ENCODE peak calls at places on chromosomes 4 and X, in eight cellular contexts. One of them, this sample, is unnamed.

GRCh38 chrX:53483838-53484420 is 49.8 kb upstream of the HSD17B10 start:
- DNase-seq in GM12865: no peak
- DNase-seq in GM23248: peak; percentile 76
- DNase-seq in breast epithelium: no peak
- DNase-seq in erythroblast: no peak
- DNase-seq in activated CD4-positive, alpha-beta T cell treated with anti-CD3 and anti-CD28 coated beads for 24 hours: no peak
- DNase-seq in stimulated activated effector memory CD8-positive, alpha-beta T cell treated with anti-CD3 and anti-CD28 coated beads, Interleukin-12 subunit alpha, Interleukin-12 subunit beta, amount 100 ng/mL, for 72 hours: no peak
- DNase-seq in GM03348: peak; percentile 45
- DNase-seq in this sample: no peak

GRCh38 chr4:170015285-170015684 is 10.9 kb downstream of the MFAP3L start:
- DNase-seq in erythroblast: no peak
- DNase-seq in activated CD4-positive, alpha-beta T cell treated with anti-CD3 and anti-CD28 coated beads for 24 hours: no peak
- DNase-seq in breast epithelium: no peak
- DNase-seq in GM03348: no peak
- DNase-seq in GM12865: no peak
- DNase-seq in GM23248: no peak
- DNase-seq in stimulated activated effector memory CD8-positive, alpha-beta T cell treated with anti-CD3 and anti-CD28 coated beads, Interleukin-12 subunit alpha, Interleukin-12 subunit beta, amount 100 ng/mL, for 72 hours: no peak
- DNase-seq in this sample: no peak

GRCh38 chrX:11724122-11725017 is 33.7 kb upstream of the MSL3 start:
- DNase-seq in GM03348: peak; percentile 46
- DNase-seq in stimulated activated effector memory CD8-positive, alpha-beta T cell treated with anti-CD3 and anti-CD28 coated beads, Interleukin-12 subunit alpha, Interleukin-12 subunit beta, amount 100 ng/mL, for 72 hours: no peak
- DNase-seq in erythroblast: peak; percentile 6
- DNase-seq in activated CD4-positive, alpha-beta T cell treated with anti-CD3 and anti-CD28 coated beads for 24 hours: no peak
- DNase-seq in GM23248: peak; percentile 44
- DNase-seq in GM12865: peak; percentile 53
- DNase-seq in breast epithelium: no peak
- DNase-seq in this sample: peak; percentile 57

GRCh38 chr4:87853108-87853507 is 20.3 kb downstream of the MEPE start:
- DNase-seq in stimulated activated effector memory CD8-positive, alpha-beta T cell treated with anti-CD3 and anti-CD28 coated beads, Interleukin-12 subunit alpha, Interleukin-12 subunit beta, amount 100 ng/mL, for 72 hours: no peak
- DNase-seq in erythroblast: peak; percentile 28
- DNase-seq in GM03348: peak; percentile 52
- DNase-seq in GM12865: peak; percentile 28
- DNase-seq in activated CD4-positive, alpha-beta T cell treated with anti-CD3 and anti-CD28 coated beads for 24 hours: no peak
- DNase-seq in breast epithelium: no peak
- DNase-seq in GM23248: peak; percentile 64
- DNase-seq in this sample: peak; percentile 57

GRCh38 chr4:2413821-2414610 is 4.4 kb downstream of the ZFYVE28 start:
- DNase-seq in GM03348: no peak
- DNase-seq in erythroblast: no peak
- DNase-seq in activated CD4-positive, alpha-beta T cell treated with anti-CD3 and anti-CD28 coated beads for 24 hours: no peak
- DNase-seq in stimulated activated effector memory CD8-positive, alpha-beta T cell treated with anti-CD3 and anti-CD28 coated beads, Interleukin-12 subunit alpha, Interleukin-12 subunit beta, amount 100 ng/mL, for 72 hours: peak; percentile 21
- DNase-seq in breast epithelium: no peak
- DNase-seq in GM12865: peak; percentile 51
- DNase-seq in GM23248: peak; percentile 22
- DNase-seq in this sample: no peak

GRCh38 chr4:11698033-11698432 is 269.3 kb upstream of the HS3ST1 start:
- DNase-seq in activated CD4-positive, alpha-beta T cell treated with anti-CD3 and anti-CD28 coated beads for 24 hours: no peak
- DNase-seq in erythroblast: no peak
- DNase-seq in stimulated activated effector memory CD8-positive, alpha-beta T cell treated with anti-CD3 and anti-CD28 coated beads, Interleukin-12 subunit alpha, Interleukin-12 subunit beta, amount 100 ng/mL, for 72 hours: no peak
- DNase-seq in GM23248: no peak
- DNase-seq in breast epithelium: no peak
- DNase-seq in GM12865: no peak
- DNase-seq in GM03348: no peak
- DNase-seq in this sample: no peak

GRCh38 chr4:142407569-142407968 is 438.5 kb downstream of the INPP4B start:
- DNase-seq in GM03348: no peak
- DNase-seq in erythroblast: no peak
- DNase-seq in GM23248: peak; percentile 59
- DNase-seq in activated CD4-positive, alpha-beta T cell treated with anti-CD3 and anti-CD28 coated beads for 24 hours: no peak
- DNase-seq in GM12865: no peak
- DNase-seq in stimulated activated effector memory CD8-positive, alpha-beta T cell treated with anti-CD3 and anti-CD28 coated beads, Interleukin-12 subunit alpha, Interleukin-12 subunit beta, amount 100 ng/mL, for 72 hours: no peak
- DNase-seq in breast epithelium: no peak
- DNase-seq in this sample: no peak

GRCh38 chrX:21741869-21742701 is 15.8 kb downstream of the SMPX start:
- DNase-seq in breast epithelium: no peak
- DNase-seq in stimulated activated effector memory CD8-positive, alpha-beta T cell treated with anti-CD3 and anti-CD28 coated beads, Interleukin-12 subunit alpha, Interleukin-12 subunit beta, amount 100 ng/mL, for 72 hours: no peak
- DNase-seq in GM12865: no peak
- DNase-seq in activated CD4-positive, alpha-beta T cell treated with anti-CD3 and anti-CD28 coated beads for 24 hours: no peak
- DNase-seq in GM03348: no peak
- DNase-seq in GM23248: no peak
- DNase-seq in erythroblast: no peak
- DNase-seq in this sample: no peak

GRCh38 chrX:44927398-44927797 is 54.4 kb downstream of the KDM6A start:
- DNase-seq in GM03348: no peak
- DNase-seq in GM23248: no peak
- DNase-seq in erythroblast: no peak
- DNase-seq in activated CD4-positive, alpha-beta T cell treated with anti-CD3 and anti-CD28 coated beads for 24 hours: no peak
- DNase-seq in breast epithelium: no peak
- DNase-seq in stimulated activated effector memory CD8-positive, alpha-beta T cell treated with anti-CD3 and anti-CD28 coated beads, Interleukin-12 subunit alpha, Interleukin-12 subunit beta, amount 100 ng/mL, for 72 hours: no peak
- DNase-seq in GM12865: no peak
- DNase-seq in this sample: no peak

GRCh38 chr4:7813674-7814073 is 126.0 kb downstream of the AFAP1 start:
- DNase-seq in GM12865: no peak
- DNase-seq in GM23248: peak; percentile 66
- DNase-seq in breast epithelium: no peak
- DNase-seq in GM03348: no peak
- DNase-seq in activated CD4-positive, alpha-beta T cell treated with anti-CD3 and anti-CD28 coated beads for 24 hours: no peak
- DNase-seq in stimulated activated effector memory CD8-positive, alpha-beta T cell treated with anti-CD3 and anti-CD28 coated beads, Interleukin-12 subunit alpha, Interleukin-12 subunit beta, amount 100 ng/mL, for 72 hours: no peak
- DNase-seq in erythroblast: no peak
- DNase-seq in this sample: no peak

GRCh38 chr4:161320377-161320776 is 843.4 kb downstream of the FSTL5 start:
- DNase-seq in erythroblast: peak; percentile 14
- DNase-seq in stimulated activated effector memory CD8-positive, alpha-beta T cell treated with anti-CD3 and anti-CD28 coated beads, Interleukin-12 subunit alpha, Interleukin-12 subunit beta, amount 100 ng/mL, for 72 hours: no peak
- DNase-seq in GM23248: peak; percentile 1
- DNase-seq in GM12865: peak; percentile 68
- DNase-seq in GM03348: no peak
- DNase-seq in breast epithelium: no peak
- DNase-seq in activated CD4-positive, alpha-beta T cell treated with anti-CD3 and anti-CD28 coated beads for 24 hours: no peak
- DNase-seq in this sample: peak; percentile 71

GRCh38 chr4:113474017-113474416 is 287.5 kb downstream of the CAMK2D start:
- DNase-seq in GM12865: no peak
- DNase-seq in GM23248: peak; percentile 97
- DNase-seq in activated CD4-positive, alpha-beta T cell treated with anti-CD3 and anti-CD28 coated beads for 24 hours: peak; percentile 18
- DNase-seq in breast epithelium: no peak
- DNase-seq in GM03348: peak; percentile 67
- DNase-seq in stimulated activated effector memory CD8-positive, alpha-beta T cell treated with anti-CD3 and anti-CD28 coated beads, Interleukin-12 subunit alpha, Interleukin-12 subunit beta, amount 100 ng/mL, for 72 hours: no peak
- DNase-seq in erythroblast: no peak
- DNase-seq in this sample: no peak

GRCh38 chr4:26964994-26965393 is 104.4 kb downstream of the STIM2 start:
- DNase-seq in breast epithelium: no peak
- DNase-seq in erythroblast: no peak
- DNase-seq in stimulated activated effector memory CD8-positive, alpha-beta T cell treated with anti-CD3 and anti-CD28 coated beads, Interleukin-12 subunit alpha, Interleukin-12 subunit beta, amount 100 ng/mL, for 72 hours: no peak
- DNase-seq in GM03348: no peak
- DNase-seq in GM23248: no peak
- DNase-seq in activated CD4-positive, alpha-beta T cell treated with anti-CD3 and anti-CD28 coated beads for 24 hours: no peak
- DNase-seq in GM12865: no peak
- DNase-seq in this sample: no peak

GRCh38 chr4:8192748-8193738 is 6.0 kb upstream of the SH3TC1 start:
- DNase-seq in activated CD4-positive, alpha-beta T cell treated with anti-CD3 and anti-CD28 coated beads for 24 hours: no peak
- DNase-seq in GM03348: peak; percentile 42
- DNase-seq in GM12865: peak; percentile 93
- DNase-seq in GM23248: peak; percentile 43
- DNase-seq in stimulated activated effector memory CD8-positive, alpha-beta T cell treated with anti-CD3 and anti-CD28 coated beads, Interleukin-12 subunit alpha, Interleukin-12 subunit beta, amount 100 ng/mL, for 72 hours: no peak
- DNase-seq in erythroblast: peak; percentile 10
- DNase-seq in breast epithelium: no peak
- DNase-seq in this sample: peak; percentile 94

GRCh38 chr4:130210871-130211270 is 1114.9 kb downstream of the C4orf33 start:
- DNase-seq in activated CD4-positive, alpha-beta T cell treated with anti-CD3 and anti-CD28 coated beads for 24 hours: no peak
- DNase-seq in erythroblast: no peak
- DNase-seq in GM03348: no peak
- DNase-seq in breast epithelium: no peak
- DNase-seq in GM23248: peak; percentile 21
- DNase-seq in GM12865: no peak
- DNase-seq in stimulated activated effector memory CD8-positive, alpha-beta T cell treated with anti-CD3 and anti-CD28 coated beads, Interleukin-12 subunit alpha, Interleukin-12 subunit beta, amount 100 ng/mL, for 72 hours: no peak
- DNase-seq in this sample: no peak

GRCh38 chr4:107835409-107835808 is 10.7 kb downstream of the SGMS2 start:
- DNase-seq in GM12865: no peak
- DNase-seq in GM03348: no peak
- DNase-seq in stimulated activated effector memory CD8-positive, alpha-beta T cell treated with anti-CD3 and anti-CD28 coated beads, Interleukin-12 subunit alpha, Interleukin-12 subunit beta, amount 100 ng/mL, for 72 hours: no peak
- DNase-seq in erythroblast: no peak
- DNase-seq in GM23248: peak; percentile 59
- DNase-seq in activated CD4-positive, alpha-beta T cell treated with anti-CD3 and anti-CD28 coated beads for 24 hours: no peak
- DNase-seq in breast epithelium: no peak
- DNase-seq in this sample: no peak

GRCh38 chrX:110146521-110146920 is 143.6 kb downstream of the TMEM164 start:
- DNase-seq in breast epithelium: no peak
- DNase-seq in GM03348: peak; percentile 67
- DNase-seq in GM12865: peak; percentile 45
- DNase-seq in activated CD4-positive, alpha-beta T cell treated with anti-CD3 and anti-CD28 coated beads for 24 hours: peak; percentile 36
- DNase-seq in erythroblast: peak; percentile 62
- DNase-seq in stimulated activated effector memory CD8-positive, alpha-beta T cell treated with anti-CD3 and anti-CD28 coated beads, Interleukin-12 subunit alpha, Interleukin-12 subunit beta, amount 100 ng/mL, for 72 hours: no peak
- DNase-seq in GM23248: peak; percentile 47
- DNase-seq in this sample: peak; percentile 66

GRCh38 chr4:26557164-26557563 is 26.7 kb upstream of the TBC1D19 start:
- DNase-seq in breast epithelium: no peak
- DNase-seq in GM12865: no peak
- DNase-seq in erythroblast: no peak
- DNase-seq in GM23248: peak; percentile 95
- DNase-seq in GM03348: peak; percentile 87
- DNase-seq in stimulated activated effector memory CD8-positive, alpha-beta T cell treated with anti-CD3 and anti-CD28 coated beads, Interleukin-12 subunit alpha, Interleukin-12 subunit beta, amount 100 ng/mL, for 72 hours: no peak
- DNase-seq in activated CD4-positive, alpha-beta T cell treated with anti-CD3 and anti-CD28 coated beads for 24 hours: no peak
- DNase-seq in this sample: no peak

GRCh38 chr4:77652237-77652897 is 46.7 kb downstream of the CXCL13 start:
- DNase-seq in stimulated activated effector memory CD8-positive, alpha-beta T cell treated with anti-CD3 and anti-CD28 coated beads, Interleukin-12 subunit alpha, Interleukin-12 subunit beta, amount 100 ng/mL, for 72 hours: no peak
- DNase-seq in activated CD4-positive, alpha-beta T cell treated with anti-CD3 and anti-CD28 coated beads for 24 hours: no peak
- DNase-seq in breast epithelium: no peak
- DNase-seq in erythroblast: no peak
- DNase-seq in GM23248: no peak
- DNase-seq in GM12865: no peak
- DNase-seq in GM03348: no peak
- DNase-seq in this sample: peak; percentile 7

GRCh38 chr4:186644316-186644638 is 79.4 kb downstream of the FAT1 start:
- DNase-seq in breast epithelium: no peak
- DNase-seq in activated CD4-positive, alpha-beta T cell treated with anti-CD3 and anti-CD28 coated beads for 24 hours: no peak
- DNase-seq in erythroblast: no peak
- DNase-seq in GM12865: no peak
- DNase-seq in GM03348: no peak
- DNase-seq in GM23248: no peak
- DNase-seq in stimulated activated effector memory CD8-positive, alpha-beta T cell treated with anti-CD3 and anti-CD28 coated beads, Interleukin-12 subunit alpha, Interleukin-12 subunit beta, amount 100 ng/mL, for 72 hours: no peak
- DNase-seq in this sample: no peak

GRCh38 chr4:29052266-29052665 is 1667.9 kb upstream of the PCDH7 start:
- DNase-seq in GM23248: no peak
- DNase-seq in GM03348: no peak
- DNase-seq in erythroblast: no peak
- DNase-seq in GM12865: no peak
- DNase-seq in breast epithelium: no peak
- DNase-seq in stimulated activated effector memory CD8-positive, alpha-beta T cell treated with anti-CD3 and anti-CD28 coated beads, Interleukin-12 subunit alpha, Interleukin-12 subunit beta, amount 100 ng/mL, for 72 hours: no peak
- DNase-seq in activated CD4-positive, alpha-beta T cell treated with anti-CD3 and anti-CD28 coated beads for 24 hours: no peak
- DNase-seq in this sample: no peak

GRCh38 chrX:100376581-100376980 is 33.5 kb downstream of the PCDH19 start:
- DNase-seq in GM23248: peak; percentile 86
- DNase-seq in activated CD4-positive, alpha-beta T cell treated with anti-CD3 and anti-CD28 coated beads for 24 hours: no peak
- DNase-seq in GM03348: peak; percentile 1
- DNase-seq in erythroblast: no peak
- DNase-seq in stimulated activated effector memory CD8-positive, alpha-beta T cell treated with anti-CD3 and anti-CD28 coated beads, Interleukin-12 subunit alpha, Interleukin-12 subunit beta, amount 100 ng/mL, for 72 hours: no peak
- DNase-seq in breast epithelium: no peak
- DNase-seq in GM12865: no peak
- DNase-seq in this sample: no peak

GRCh38 chr4:165563851-165564250 is 185.0 kb downstream of the CPE start:
- DNase-seq in GM03348: no peak
- DNase-seq in activated CD4-positive, alpha-beta T cell treated with anti-CD3 and anti-CD28 coated beads for 24 hours: no peak
- DNase-seq in GM12865: no peak
- DNase-seq in erythroblast: no peak
- DNase-seq in stimulated activated effector memory CD8-positive, alpha-beta T cell treated with anti-CD3 and anti-CD28 coated beads, Interleukin-12 subunit alpha, Interleukin-12 subunit beta, amount 100 ng/mL, for 72 hours: no peak
- DNase-seq in breast epithelium: no peak
- DNase-seq in GM23248: no peak
- DNase-seq in this sample: no peak

GRCh38 chrX:88613338-88613737 is 133.7 kb upstream of the CPXCR1 start:
- DNase-seq in activated CD4-positive, alpha-beta T cell treated with anti-CD3 and anti-CD28 coated beads for 24 hours: no peak
- DNase-seq in GM03348: peak; percentile 1
- DNase-seq in GM23248: peak; percentile 5
- DNase-seq in stimulated activated effector memory CD8-positive, alpha-beta T cell treated with anti-CD3 and anti-CD28 coated beads, Interleukin-12 subunit alpha, Interleukin-12 subunit beta, amount 100 ng/mL, for 72 hours: no peak
- DNase-seq in breast epithelium: no peak
- DNase-seq in erythroblast: no peak
- DNase-seq in GM12865: no peak
- DNase-seq in this sample: peak; percentile 3

GRCh38 chr4:176469546-176469945 is 149.8 kb downstream of the SPCS3 start:
- DNase-seq in stimulated activated effector memory CD8-positive, alpha-beta T cell treated with anti-CD3 and anti-CD28 coated beads, Interleukin-12 subunit alpha, Interleukin-12 subunit beta, amount 100 ng/mL, for 72 hours: no peak
- DNase-seq in GM03348: no peak
- DNase-seq in GM23248: no peak
- DNase-seq in activated CD4-positive, alpha-beta T cell treated with anti-CD3 and anti-CD28 coated beads for 24 hours: no peak
- DNase-seq in erythroblast: no peak
- DNase-seq in breast epithelium: no peak
- DNase-seq in GM12865: no peak
- DNase-seq in this sample: no peak

GRCh38 chr4:88075336-88075735 is 67.9 kb downstream of the PKD2 start:
- DNase-seq in breast epithelium: no peak
- DNase-seq in GM23248: no peak
- DNase-seq in stimulated activated effector memory CD8-positive, alpha-beta T cell treated with anti-CD3 and anti-CD28 coated beads, Interleukin-12 subunit alpha, Interleukin-12 subunit beta, amount 100 ng/mL, for 72 hours: no peak
- DNase-seq in erythroblast: no peak
- DNase-seq in GM03348: no peak
- DNase-seq in activated CD4-positive, alpha-beta T cell treated with anti-CD3 and anti-CD28 coated beads for 24 hours: no peak
- DNase-seq in GM12865: no peak
- DNase-seq in this sample: no peak

GRCh38 chr4:109473824-109474223 is 40.2 kb downstream of the SEC24B start:
- DNase-seq in GM12865: no peak
- DNase-seq in breast epithelium: no peak
- DNase-seq in stimulated activated effector memory CD8-positive, alpha-beta T cell treated with anti-CD3 and anti-CD28 coated beads, Interleukin-12 subunit alpha, Interleukin-12 subunit beta, amount 100 ng/mL, for 72 hours: no peak
- DNase-seq in GM23248: no peak
- DNase-seq in activated CD4-positive, alpha-beta T cell treated with anti-CD3 and anti-CD28 coated beads for 24 hours: no peak
- DNase-seq in erythroblast: no peak
- DNase-seq in GM03348: no peak
- DNase-seq in this sample: no peak

GRCh38 chr4:20017439-20017838 is 234.3 kb upstream of the SLIT2 start:
- DNase-seq in breast epithelium: no peak
- DNase-seq in GM23248: peak; percentile 53
- DNase-seq in GM12865: no peak
- DNase-seq in activated CD4-positive, alpha-beta T cell treated with anti-CD3 and anti-CD28 coated beads for 24 hours: no peak
- DNase-seq in erythroblast: no peak
- DNase-seq in GM03348: peak; percentile 22
- DNase-seq in stimulated activated effector memory CD8-positive, alpha-beta T cell treated with anti-CD3 and anti-CD28 coated beads, Interleukin-12 subunit alpha, Interleukin-12 subunit beta, amount 100 ng/mL, for 72 hours: no peak
- DNase-seq in this sample: no peak